ENCODE peak calls at places on chromosomes 1 and 21, in ten cellular contexts. J, E, R, T, S, B, O, P, C and X are unnamed samples.

GRCh38 chr1:54709547-54710292 is 5.9 kb upstream of the TTC4 start:
- DNase-seq in J (no peak), E (no peak), R (no peak), T (no peak), S (no peak), B (no peak), O (no peak), P (no peak), C (peak; percentile 32), X (no peak)

GRCh38 chr1:212816567-212817278 is 25.0 kb downstream of the TATDN3 start:
- DNase-seq in J (no peak), E (no peak), R (no peak), T (no peak), S (no peak), B (no peak), O (no peak), P (no peak), C (no peak), X (no peak)

GRCh38 chr21:38140192-38140905 is 116.4 kb upstream of the KCNJ15 start:
- DNase-seq in J (peak; percentile 60), E (no peak), R (no peak), T (peak; percentile 43), S (no peak), B (no peak), O (no peak), P (no peak), C (no peak), X (no peak)

GRCh38 chr1:37692078-37692833 is at the start of gene CDCA8:
- DNase-seq in J (peak; percentile 98), E (peak; percentile 100), R (peak; percentile 97), T (peak; percentile 92), S (peak; percentile 98), B (peak; percentile 99), O (peak; percentile 99), P (peak; percentile 99), C (peak; percentile 99), X (peak; percentile 98)

GRCh38 chr1:184036517-184036949 is 995 bp downstream of the COLGALT2 start:
- DNase-seq in J (peak; percentile 57), E (no peak), R (peak; percentile 70), T (no peak), S (peak; percentile 50), B (peak; percentile 58), O (no peak), P (no peak), C (peak; percentile 72), X (no peak)

GRCh38 chr1:29410476-29410875 is 174.2 kb downstream of the PTPRU start:
- DNase-seq in J (no peak), E (peak; percentile 76), R (no peak), T (no peak), S (no peak), B (no peak), O (no peak), P (no peak), C (no peak), X (no peak)

GRCh38 chr1:207698822-207699483 is 52.9 kb upstream of the CD46 start:
- DNase-seq in J (peak; percentile 26), E (peak; percentile 23), R (peak; percentile 51), T (peak; percentile 12), S (no peak), B (peak; percentile 61), O (peak; percentile 28), P (no peak), C (peak; percentile 86), X (no peak)

GRCh38 chr1:12528021-12528852 is 89.8 kb downstream of the DHRS3 start:
- DNase-seq in J (peak; percentile 34), E (no peak), R (no peak), T (no peak), S (no peak), B (no peak), O (peak; percentile 92), P (no peak), C (no peak), X (no peak)

GRCh38 chr1:224623310-224623714 is 7.2 kb downstream of the CNIH3 start:
- DNase-seq in J (no peak), E (no peak), R (no peak), T (no peak), S (no peak), B (no peak), O (no peak), P (no peak), C (no peak), X (no peak)

GRCh38 chr21:44714905-44715304 is 3.5 kb upstream of the TSPEAR start:
- DNase-seq in J (no peak), E (no peak), R (no peak), T (no peak), S (no peak), B (no peak), O (no peak), P (no peak), C (no peak), X (no peak)

GRCh38 chr1:4166711-4167110 is 266.6 kb upstream of the C1orf174 start:
- DNase-seq in J (no peak), E (no peak), R (no peak), T (no peak), S (no peak), B (no peak), O (no peak), P (no peak), C (no peak), X (no peak)

GRCh38 chr1:64598100-64598571 is 128.2 kb downstream of the CACHD1 start:
- DNase-seq in J (no peak), E (no peak), R (no peak), T (peak; percentile 18), S (no peak), B (peak; percentile 12), O (no peak), P (no peak), C (peak; percentile 97), X (no peak)

GRCh38 chr1:11501906-11502485 is 23.0 kb downstream of the DISP3 start:
- DNase-seq in J (no peak), E (no peak), R (no peak), T (no peak), S (no peak), B (no peak), O (no peak), P (no peak), C (no peak), X (no peak)

GRCh38 chr1:36691374-36691773 is 208.7 kb upstream of the CSF3R start:
- DNase-seq in J (no peak), E (no peak), R (no peak), T (no peak), S (no peak), B (no peak), O (no peak), P (no peak), C (no peak), X (no peak)

GRCh38 chr1:73980324-73981040 is 217.5 kb downstream of the LRRIQ3 start:
- DNase-seq in J (no peak), E (no peak), R (no peak), T (no peak), S (no peak), B (no peak), O (peak; percentile 25), P (no peak), C (peak; percentile 35), X (no peak)

GRCh38 chr1:7940745-7941436 is at the start of gene TNFRSF9:
- DNase-seq in J (no peak), E (no peak), R (no peak), T (no peak), S (no peak), B (no peak), O (no peak), P (no peak), C (peak; percentile 14), X (no peak)

GRCh38 chr1:222095606-222096475 is 354.0 kb upstream of the DUSP10 start:
- DNase-seq in J (peak; percentile 23), E (no peak), R (no peak), T (no peak), S (no peak), B (peak; percentile 40), O (no peak), P (no peak), C (peak; percentile 76), X (peak; percentile 34)